ENCODE peak calls at places on chromosomes 7 and 10, in ten cellular contexts. G is HS-5; T is stimulated activated CD8-positive, alpha-beta memory T cell treated with anti-CD3 and anti-CD28 coated beads, Interleukin-2, amount 100 ng/mL, for 1 hour; O is neural crest cell; Z is T follicular helper cell; C is KG1; Y is GM04503; V is A172; D is activated naive CD4-positive, alpha-beta T cell; J is NCI-H1694 treated with DMSO at 0.1 percent for 48 hours. S is an unnamed sample.

GRCh38 chr7:57354679-57355338 is 95.2 kb upstream of the ZNF716 start:
- DNase-seq in G (no peak), T (no peak), O (no peak), Z (no peak), C (no peak), Y (no peak), V (no peak), D (no peak), J (no peak), S (peak; percentile 45)

GRCh38 chr10:24721254-24722106 is 2.2 kb downstream of the ARHGAP21 start:
- DNase-seq in G (no peak), T (no peak), O (peak; percentile 22), Z (no peak), C (no peak), Y (no peak), V (no peak), D (no peak), J (no peak), S (peak; percentile 52)

GRCh38 chr7:108204281-108204796 is 74.2 kb upstream of the LAMB4 start:
- DNase-seq in G (no peak), T (no peak), O (no peak), Z (no peak), C (no peak), Y (no peak), V (no peak), D (no peak), J (no peak), S (no peak)

GRCh38 chr7:55546826-55547225 is 25.5 kb downstream of the VOPP1 start:
- DNase-seq in G (peak; percentile 60), T (no peak), O (no peak), Z (no peak), C (no peak), Y (peak; percentile 62), V (peak; percentile 95), D (no peak), J (peak; percentile 79), S (peak; percentile 76)

GRCh38 chr10:113424304-113424721 is 128.5 kb upstream of the HABP2 start:
- DNase-seq in G (no peak), T (no peak), O (no peak), Z (no peak), C (no peak), Y (no peak), V (no peak), D (no peak), J (no peak), S (no peak)

GRCh38 chr7:142496545-142496991 is 238.7 kb upstream of the PRSS58 start:
- DNase-seq in G (no peak), T (no peak), O (no peak), Z (no peak), C (no peak), Y (no peak), V (peak; percentile 25), D (no peak), J (no peak), S (no peak)

GRCh38 chr10:17865351-17865750 is 56.2 kb downstream of the MRC1 start:
- DNase-seq in G (no peak), T (no peak), O (no peak), Z (no peak), C (no peak), Y (no peak), V (no peak), D (no peak), J (no peak), S (no peak)

GRCh38 chr10:15439381-15439837 is 68.3 kb upstream of the FAM171A1 start:
- DNase-seq in G (no peak), T (no peak), O (no peak), Z (no peak), C (no peak), Y (peak; percentile 7), V (no peak), D (no peak), J (no peak), S (peak; percentile 58)

GRCh38 chr7:106952658-106953231 is 87.7 kb downstream of the PIK3CG start:
- DNase-seq in G (no peak), T (no peak), O (no peak), Z (no peak), C (no peak), Y (no peak), V (peak; percentile 36), D (no peak), J (no peak), S (peak; percentile 42)

GRCh38 chr7:957418-958220 is 3.1 kb upstream of the ADAP1 start:
- DNase-seq in G (no peak), T (no peak), O (no peak), Z (no peak), C (no peak), Y (no peak), V (no peak), D (no peak), J (no peak), S (peak; percentile 64)

GRCh38 chr7:44962483-44963251 is 16.1 kb downstream of the MYO1G start:
- DNase-seq in G (no peak), T (no peak), O (no peak), Z (no peak), C (no peak), Y (no peak), V (no peak), D (no peak), J (no peak), S (peak; percentile 59)

GRCh38 chr7:127652333-127653248 is 597 bp downstream of the SND1 start:
- DNase-seq in G (no peak), T (no peak), O (no peak), Z (no peak), C (no peak), Y (no peak), V (no peak), D (no peak), J (no peak), S (no peak)

GRCh38 chr7:112272921-112273561 is 66.5 kb downstream of the ZNF277 start:
- DNase-seq in G (no peak), T (no peak), O (no peak), Z (no peak), C (no peak), Y (no peak), V (peak; percentile 35), D (no peak), J (no peak), S (no peak)

GRCh38 chr10:67306588-67307205 is 380.9 kb downstream of the LRRTM3 start:
- DNase-seq in G (no peak), T (no peak), O (no peak), Z (no peak), C (peak; percentile 3), Y (no peak), V (peak; percentile 32), D (no peak), J (no peak), S (no peak)

GRCh38 chr7:111082351-111082750 is 8.6 kb upstream of the LRRN3 start:
- DNase-seq in G (no peak), T (no peak), O (no peak), Z (no peak), C (no peak), Y (peak; percentile 61), V (no peak), D (no peak), J (no peak), S (no peak)

GRCh38 chr7:127858915-127859189 is 172.4 kb downstream of the LRRC4 start:
- DNase-seq in G (no peak), T (no peak), O (no peak), Z (no peak), C (no peak), Y (no peak), V (no peak), D (no peak), J (no peak), S (no peak)

GRCh38 chr10:31100176-31100575 is 68.5 kb upstream of the ZNF438 start:
- DNase-seq in G (no peak), T (no peak), O (no peak), Z (no peak), C (no peak), Y (no peak), V (no peak), D (no peak), J (no peak), S (no peak)

GRCh38 chr7:158396982-158397862 is 190.4 kb downstream of the PTPRN2 start:
- DNase-seq in G (no peak), T (no peak), O (no peak), Z (no peak), C (no peak), Y (no peak), V (no peak), D (no peak), J (no peak), S (no peak)

GRCh38 chr7:82697897-82698296 is 254.3 kb upstream of the CACNA2D1 start:
- DNase-seq in G (no peak), T (no peak), O (no peak), Z (no peak), C (no peak), Y (no peak), V (peak; percentile 19), D (no peak), J (no peak), S (no peak)

GRCh38 chr10:47370878-47371277 is 13.2 kb downstream of the ZNF488 start:
- DNase-seq in G (no peak), T (no peak), O (no peak), Z (no peak), C (no peak), Y (no peak), V (no peak), D (no peak), J (no peak), S (no peak)

GRCh38 chr7:4140933-4141332 is 541.2 kb upstream of the FOXK1 start:
- DNase-seq in G (no peak), T (no peak), O (no peak), Z (no peak), C (no peak), Y (no peak), V (no peak), D (no peak), J (no peak), S (no peak)

GRCh38 chr10:71783917-71784678 is 10.8 kb upstream of the VSIR start:
- DNase-seq in G (no peak), T (no peak), O (no peak), Z (no peak), C (no peak), Y (no peak), V (no peak), D (no peak), J (no peak), S (peak; percentile 23)

GRCh38 chr10:5538446-5538845 is 13.7 kb downstream of the CALML3 start:
- DNase-seq in G (no peak), T (no peak), O (no peak), Z (no peak), C (no peak), Y (peak; percentile 40), V (peak; percentile 66), D (no peak), J (no peak), S (no peak)

GRCh38 chr7:1666779-1667565 is 3.1 kb upstream of the ELFN1 start:
- DNase-seq in G (no peak), T (no peak), O (no peak), Z (no peak), C (no peak), Y (no peak), V (no peak), D (no peak), J (no peak), S (peak; percentile 61)

GRCh38 chr10:70737250-70737649 is 47.9 kb downstream of the TBATA start:
- DNase-seq in G (no peak), T (no peak), O (no peak), Z (no peak), C (no peak), Y (no peak), V (no peak), D (no peak), J (no peak), S (no peak)

GRCh38 chr10:86246279-86246940 is 120.2 kb downstream of the GRID1 start:
- DNase-seq in G (no peak), T (no peak), O (no peak), Z (no peak), C (no peak), Y (no peak), V (no peak), D (no peak), J (no peak), S (no peak)

S was measured in left ventricle myocardium superior.